ENCODE peak calls at places on chromosomes 16 and 17, in five cellular contexts. O is HepG2, E is K562, Y is SK-N-SH, G is GM12878. Q is an unnamed sample.
A peak's percentile ranks its signal among the peaks of the same experiment; 100 is the strongest.

GRCh38 chr17:79925242-79925957 is 86.2 kb upstream of the CBX4 start:
- DNase-seq in Y (no peak), O (no peak), E (no peak), G (no peak), Q (peak; percentile 25)

GRCh38 chr17:9517396-9517795 is 58.2 kb downstream of the STX8 start:
- DNase-seq in E (no peak), G (no peak), Y (no peak), O (no peak), Q (no peak)

GRCh38 chr16:3959148-3959547 is 78.6 kb upstream of the CREBBP start:
- DNase-seq in G (no peak), O (no peak), E (no peak), Y (no peak), Q (peak; percentile 90)

GRCh38 chr17:65936013-65936412 is 255.9 kb downstream of the CEP112 start:
- DNase-seq in Y (no peak), O (no peak), G (no peak), E (no peak), Q (peak; percentile 65)

GRCh38 chr16:55773859-55774549 is 58.9 kb downstream of the CES1 start:
- DNase-seq in O (no peak), E (no peak), Y (no peak), G (no peak), Q (no peak)

GRCh38 chr17:386145-386876 is 33.7 kb upstream of the RPH3AL start:
- DNase-seq in G (no peak), E (peak; percentile 93), O (peak; percentile 47), Y (peak; percentile 97), Q (no peak)

GRCh38 chr16:27232061-27232841 is 28.9 kb downstream of the KDM8 start:
- DNase-seq in E (no peak), Y (no peak), O (no peak), G (peak; percentile 66), Q (no peak)

GRCh38 chr16:4884972-4885874 is 37.9 kb downstream of the UBN1 start:
- DNase-seq in Y (no peak), O (no peak), G (no peak), E (no peak), Q (no peak)

GRCh38 chr16:71952818-71953217 is 47.4 kb downstream of the PKD1L3 start:
- DNase-seq in G (no peak), E (no peak), O (no peak), Y (no peak), Q (no peak)

GRCh38 chr16:21943571-21943970 is 9.6 kb upstream of the UQCRC2 start:
- DNase-seq in O (no peak), Y (no peak), E (no peak), G (no peak), Q (no peak)

GRCh38 chr16:71338193-71338592 is 20.3 kb upstream of the CALB2 start:
- DNase-seq in E (no peak), G (no peak), O (peak; percentile 78), Y (no peak), Q (no peak)

GRCh38 chr17:38449364-38449763 is 21.1 kb downstream of the ARHGAP23 start:
- DNase-seq in O (peak; percentile 67), G (no peak), E (no peak), Y (no peak), Q (no peak)

GRCh38 chr16:2156025-2156848 is 655 bp downstream of the TRAF7 start:
- DNase-seq in O (peak; percentile 39), G (no peak), Y (peak; percentile 58), E (peak; percentile 31), Q (peak; percentile 76)

GRCh38 chr17:17809527-17810373 is 27.0 kb downstream of the SREBF1 start:
- DNase-seq in Y (peak; percentile 77), E (no peak), O (no peak), G (no peak), Q (no peak)

GRCh38 chr17:77118251-77118928 is 22.4 kb upstream of the SEC14L1 start:
- DNase-seq in G (no peak), O (no peak), E (no peak), Y (no peak), Q (no peak)

GRCh38 chr17:81460856-81461460 is 51.6 kb downstream of the ACTG1 start:
- DNase-seq in Y (no peak), O (no peak), G (no peak), E (peak; percentile 87), Q (no peak)

GRCh38 chr17:66716236-66717026 is 118.5 kb upstream of the CACNG5 start:
- DNase-seq in G (no peak), O (no peak), E (peak; percentile 50), Y (no peak), Q (peak; percentile 21)

GRCh38 chr16:68361485-68361884 is 50.7 kb downstream of the PRMT7 start:
- DNase-seq in G (no peak), E (no peak), Y (peak; percentile 44), O (no peak), Q (no peak)

GRCh38 chr16:55701442-55702319 is 45.9 kb downstream of the SLC6A2 start:
- DNase-seq in G (no peak), O (peak; percentile 73), E (peak; percentile 71), Y (peak; percentile 65), Q (peak; percentile 26)

GRCh38 chr17:74049167-74049797 is 154.2 kb upstream of the RPL38 start:
- DNase-seq in E (no peak), G (no peak), O (no peak), Y (peak; percentile 36), Q (no peak)

GRCh38 chr16:85998868-85999729 is 100.1 kb downstream of the IRF8 start:
- DNase-seq in O (no peak), Y (no peak), G (no peak), E (no peak), Q (no peak)

GRCh38 chr16:11612110-11612981 is 25.6 kb upstream of the LITAF start:
- DNase-seq in Y (no peak), G (no peak), E (peak; percentile 50), O (peak; percentile 83), Q (no peak)

GRCh38 chr16:11615756-11616447 is 29.2 kb upstream of the LITAF start:
- DNase-seq in E (peak; percentile 20), O (peak; percentile 56), Y (no peak), G (no peak), Q (peak; percentile 41)

GRCh38 chr16:11613381-11614303 is 26.9 kb upstream of the LITAF start:
- DNase-seq in O (peak; percentile 88), G (no peak), E (peak; percentile 67), Y (no peak), Q (no peak)

GRCh38 chr16:11618107-11618717 is 31.5 kb upstream of the LITAF start:
- DNase-seq in G (no peak), O (no peak), Y (no peak), E (no peak), Q (no peak)

DNA sequence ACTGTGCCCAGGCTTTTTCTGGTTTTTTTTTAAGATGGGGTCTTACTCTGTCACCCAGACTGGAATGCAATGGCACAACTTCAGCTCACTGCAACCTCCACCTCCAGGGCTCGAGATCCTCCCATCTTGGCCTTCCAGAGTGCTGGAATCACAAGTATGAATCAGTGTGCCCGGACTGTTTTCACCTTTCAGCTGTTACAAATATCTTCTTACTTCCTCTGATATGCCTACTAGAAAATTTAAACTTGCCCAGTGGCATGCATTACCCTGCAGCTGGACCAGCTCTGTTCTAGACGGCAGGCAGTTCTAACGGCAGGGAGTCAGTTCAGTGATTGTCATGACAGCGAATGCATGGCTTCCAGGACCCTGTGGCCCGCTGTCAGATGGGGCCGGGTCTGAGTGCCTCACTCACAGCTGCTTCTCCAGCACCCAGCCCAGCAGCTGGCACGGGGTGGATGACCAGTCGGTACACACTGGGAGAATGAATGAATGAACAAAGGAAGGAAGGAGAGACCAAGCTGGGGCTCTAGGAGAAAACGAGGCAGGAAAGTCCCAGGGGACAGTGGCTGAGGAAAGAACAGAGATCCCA is 28.0 kb upstream of the LITAF start:
- DNase-seq in E (no peak), Y (no peak), G (no peak), O (no peak), Q (no peak)
- TF ChIP-seq MXI1 in E (no peak), Y (no peak), G (no peak), O (no peak), Q (no peak)

GRCh38 chr17:50364061-50364458 is 8.9 kb downstream of the MRPL27 start:
- DNase-seq in O (no peak), E (no peak), G (no peak), Y (no peak), Q (no peak)

GRCh38 chr17:50361561-50362480 is 11.2 kb downstream of the MRPL27 start:
- DNase-seq in O (peak; percentile 75), E (peak; percentile 89), Y (peak; percentile 90), G (no peak), Q (peak; percentile 74)

GRCh38 chr17:50362661-50363060 is 10.3 kb downstream of the MRPL27 start:
- DNase-seq in Y (no peak), E (no peak), O (no peak), G (no peak), Q (no peak)

GRCh38 chr17:50364715-50365114 is 8.3 kb downstream of the MRPL27 start:
- DNase-seq in G (no peak), E (no peak), O (no peak), Y (no peak), Q (peak; percentile 65)

DNA sequence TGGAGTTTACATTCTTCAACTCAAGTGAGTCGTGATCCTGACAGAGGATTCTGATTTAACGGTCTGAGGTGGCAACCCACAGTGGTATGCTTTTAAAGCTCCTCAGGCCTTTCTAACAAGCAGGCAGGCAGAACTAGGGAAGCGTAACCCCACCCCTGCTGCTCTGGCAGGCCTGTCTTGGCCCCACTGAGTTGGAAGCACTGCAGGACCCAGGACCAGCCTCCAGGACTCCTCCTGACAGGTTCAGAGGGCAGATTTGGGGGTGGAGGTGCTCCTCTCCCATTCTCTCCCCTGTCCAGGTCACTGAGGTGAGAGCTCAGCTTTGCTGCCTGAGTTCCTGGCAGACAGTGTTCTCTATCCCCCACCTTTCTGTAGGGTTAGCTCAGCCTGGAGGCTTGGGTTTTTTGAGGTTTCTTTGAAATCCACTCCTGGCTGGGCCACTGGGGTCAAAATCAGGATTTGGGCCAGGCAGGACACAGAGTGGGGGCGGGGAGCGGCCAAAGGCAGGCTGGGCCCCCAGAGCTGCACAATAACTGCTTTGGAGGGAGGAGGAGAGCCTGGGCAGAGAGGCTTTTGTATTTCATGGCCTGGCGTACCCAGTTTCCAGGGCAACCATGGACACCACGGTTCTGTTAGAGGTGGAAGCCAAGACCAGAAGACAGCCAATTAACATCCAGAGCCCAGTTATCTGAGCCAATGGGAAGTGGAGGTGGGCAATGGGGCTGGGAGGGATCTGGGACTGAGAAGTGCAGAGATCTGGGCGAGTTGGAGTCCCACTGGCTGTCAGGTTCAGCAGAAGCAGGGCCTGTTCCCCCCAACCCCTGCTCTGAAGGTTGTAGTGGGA is 9.5 kb downstream of the MRPL27 start:
- DNase-seq in O (peak; percentile 46), Y (peak; percentile 82), G (no peak), E (no peak), Q (peak; percentile 35)
- TF ChIP-seq MXI1 in O (no peak), Y (peak; percentile 32), G (no peak), E (no peak), Q (no peak)

DNA sequence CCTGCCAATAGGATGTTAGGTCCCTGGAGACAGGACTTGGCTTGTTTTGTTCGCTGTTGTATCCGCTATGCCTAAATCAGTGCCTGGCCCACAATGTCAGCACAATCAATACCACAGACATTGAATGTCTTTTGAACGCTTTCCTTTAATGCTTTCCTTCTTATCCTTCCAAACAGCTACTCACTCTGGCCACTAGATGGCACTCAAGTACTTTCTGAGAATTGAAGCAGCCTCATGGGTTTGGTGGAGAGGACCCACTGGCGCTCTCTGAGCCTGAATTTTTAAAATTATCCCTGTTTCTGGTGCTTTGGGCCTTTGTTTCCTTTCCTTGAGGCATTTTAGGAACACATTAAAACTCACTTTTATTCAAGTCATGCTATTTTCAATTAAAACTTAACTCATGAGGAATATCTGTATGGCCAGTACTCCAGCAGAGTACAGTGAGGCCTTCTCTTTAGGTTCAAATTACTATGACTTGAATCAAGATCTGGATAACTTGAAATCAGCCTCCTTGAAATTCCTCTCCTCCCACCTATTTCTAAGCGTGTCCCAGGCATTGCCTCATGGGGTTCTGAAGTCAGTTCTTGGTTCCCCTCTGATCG is 3.2 kb upstream of the NLRP1 start:
- DNase-seq in O (peak; percentile 81), Y (peak; percentile 68), G (no peak), E (peak; percentile 42), Q (peak; percentile 76)
- TF ChIP-seq MXI1 in O (no peak), Y (no peak), G (peak; percentile 43), E (no peak), Q (no peak)

GRCh38 chr16:67260426-67261063 is 11.8 kb downstream of the SLC9A5 start:
- DNase-seq in Y (peak; percentile 68), G (no peak), E (peak; percentile 33), O (peak; percentile 56), Q (peak; percentile 72)
- TF ChIP-seq MXI1 in Y (no peak), G (no peak), E (no peak), O (no peak), Q (no peak)